ENCODE peak calls at places on chromosomes 11 and 22, in four cellular contexts. T is IMR-90, N is neuronal stem cell, R is mesendoderm. J is an unnamed sample.

GRCh38 chr11:113023986-113024385 is 62.8 kb downstream of the NCAM1 start:
- DNase-seq in R (no peak), T (no peak), N (no peak), J (no peak)

GRCh38 chr22:38751422-38752346 is 4.1 kb downstream of the SUN2 start:
- DNase-seq in T (no peak), R (no peak), N (no peak), J (no peak)

GRCh38 chr11:9143726-9144125 is 52.3 kb upstream of the SCUBE2 start:
- DNase-seq in R (no peak), N (no peak), T (no peak), J (no peak)

GRCh38 chr11:44611687-44612437 is 46.4 kb downstream of the CD82 start:
- DNase-seq in N (no peak), R (peak; percentile 33), T (no peak), J (no peak)

GRCh38 chr11:79047356-79047755 is 393.5 kb downstream of the TENM4 start:
- DNase-seq in N (no peak), T (no peak), R (no peak), J (no peak)

GRCh38 chr11:118434553-118435232 is 1.6 kb upstream of the KMT2A start:
- DNase-seq in R (peak; percentile 83), N (peak; percentile 71), T (peak; percentile 40), J (peak; percentile 74)

GRCh38 chr22:41535244-41535643 is 9.0 kb downstream of the POLR3H start:
- DNase-seq in T (no peak), N (no peak), R (peak; percentile 67), J (peak; percentile 67)

GRCh38 chr11:48103621-48104561 is 112.7 kb upstream of the OR4B1 start:
- DNase-seq in T (peak; percentile 13), N (no peak), R (no peak), J (no peak)

GRCh38 chr11:56740886-56741285 is 7.6 kb downstream of the OR9G4 start:
- DNase-seq in N (no peak), R (no peak), T (no peak), J (no peak)

GRCh38 chr22:26718905-26719304 is 61.5 kb downstream of the MIAT start:
- DNase-seq in R (no peak), T (peak; percentile 91), N (no peak), J (no peak)

GRCh38 chr11:100612766-100613165 is 74.3 kb upstream of the ARHGAP42 start:
- DNase-seq in R (no peak), T (no peak), N (no peak), J (no peak)

GRCh38 chr22:35972559-35972958 is 56.1 kb downstream of the RBFOX2 start:
- DNase-seq in N (no peak), R (no peak), T (no peak), J (no peak)

GRCh38 chr11:7668464-7668863 is 4.8 kb downstream of the CYB5R2 start:
- DNase-seq in R (no peak), N (no peak), T (no peak), J (no peak)

GRCh38 chr11:85682330-85683305 is 3.4 kb downstream of the CCDC89 start:
- DNase-seq in R (no peak), N (no peak), T (peak; percentile 47), J (no peak)

GRCh38 chr22:35620624-35621245 is 3.6 kb upstream of the MB start:
- DNase-seq in R (peak; percentile 75), T (peak; percentile 36), N (no peak), J (no peak)

GRCh38 chr11:1296287-1296686 is 13.1 kb downstream of the TOLLIP start:
- DNase-seq in T (no peak), N (no peak), R (no peak), J (no peak)

GRCh38 chr11:18358646-18359045 is 35.7 kb upstream of the LDHA start:
- DNase-seq in R (no peak), T (no peak), N (no peak), J (no peak)

GRCh38 chr22:37240240-37240940 is 3.7 kb downstream of the RAC2 start:
- DNase-seq in T (no peak), N (no peak), R (no peak), J (no peak)
- H3K4me1 ChIP-seq in T (peaks cover 14% of the 10 kb centered on the region), N (peaks cover 10% of the 10 kb centered on the region), R (peaks cover 5% of the 10 kb centered on the region), J (no peaks in the 10 kb centered on the region)

DNA sequence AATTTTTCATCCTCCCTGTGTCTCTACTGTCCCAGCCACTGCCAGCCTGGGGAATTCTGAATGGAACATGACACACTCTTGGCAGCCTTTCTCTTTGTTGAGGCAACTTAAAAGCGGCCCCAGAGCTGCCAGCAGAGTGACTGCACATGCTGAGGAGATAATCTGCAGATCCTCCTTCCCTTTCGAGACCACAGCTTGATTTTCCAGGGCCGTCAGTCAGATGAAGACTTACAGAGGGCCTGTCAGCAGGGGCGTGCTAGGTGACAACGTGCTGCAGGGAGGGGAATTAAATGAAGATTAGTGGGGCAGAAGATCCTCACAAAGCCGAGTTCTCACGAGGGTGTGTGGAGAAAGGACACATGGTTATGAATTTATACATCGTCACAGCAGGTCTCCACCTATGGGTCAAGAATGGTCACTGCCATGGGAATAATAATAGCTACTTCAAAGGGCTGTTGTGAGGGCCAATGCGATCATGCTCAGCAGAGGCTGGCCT is 193.5 kb upstream of the PITPNB start:
- DNase-seq in N (peak; percentile 58), R (peak; percentile 89), T (peak; percentile 43), J (peak; percentile 40)
- H3K9ac ChIP-seq in N (no peak overlapping the region), R (no peak overlapping the region), T (no peak overlapping the region), J (no peak overlapping the region)

GRCh38 chr22:44132724-44133123 is 48.0 kb upstream of the PARVG start:
- DNase-seq in N (no peak), T (no peak), R (peak; percentile 49), J (peak; percentile 63)

GRCh38 chr22:44131989-44132685 is 48.6 kb upstream of the PARVG start:
- DNase-seq in T (no peak), R (no peak), N (no peak), J (no peak)

GRCh38 chr22:44136112-44136511 is 44.6 kb upstream of the PARVG start:
- DNase-seq in R (no peak), T (no peak), N (no peak), J (no peak)

GRCh38 chr22:44133161-44133560 is 47.6 kb upstream of the PARVG start:
- DNase-seq in R (no peak), T (no peak), N (no peak), J (no peak)

GRCh38 chr22:44133901-44134511 is 46.7 kb upstream of the PARVG start:
- DNase-seq in N (no peak), R (no peak), T (no peak), J (no peak)
- H4K8ac ChIP-seq in N (no peak overlapping the region), R (no peak overlapping the region), T (no peak overlapping the region), J (no peak overlapping the region)

DNA sequence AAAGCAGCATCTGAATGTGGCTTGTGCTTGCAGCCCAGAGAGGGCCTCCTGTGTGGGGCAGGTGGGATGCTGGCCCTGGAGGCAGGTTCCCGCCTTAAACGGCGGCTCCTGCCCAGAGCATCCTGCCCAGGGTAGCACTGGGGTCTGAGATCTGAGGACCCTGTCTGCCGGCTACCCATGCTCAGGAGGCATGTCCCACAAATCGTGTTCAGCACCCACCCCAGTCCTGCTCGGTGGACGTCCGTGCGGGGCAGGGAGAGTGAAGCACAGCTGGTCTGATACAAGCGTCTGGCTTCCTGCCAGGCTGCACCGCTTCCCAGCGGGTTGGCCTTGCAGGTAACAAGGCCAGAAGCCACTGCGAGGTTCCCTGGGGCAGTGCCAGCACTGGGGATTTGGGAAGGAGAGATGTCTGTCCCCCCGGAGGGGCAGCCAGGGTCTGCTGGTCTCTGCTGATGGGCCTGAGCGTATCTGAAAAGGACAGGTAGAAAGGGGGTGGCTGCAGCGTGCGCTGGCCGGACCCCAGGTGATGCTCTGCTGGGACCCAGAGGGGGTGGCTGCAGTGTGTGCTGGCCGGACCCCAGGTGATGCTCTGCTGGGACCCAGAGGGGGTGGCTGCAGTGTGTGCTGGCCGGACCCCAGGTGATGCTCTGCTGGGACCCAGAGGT is 3.6 kb downstream of the TRABD start:
- DNase-seq in R (no peak), N (no peak), T (no peak), J (no peak)
- H3K4me1 ChIP-seq in R (peaks cover 2% of the 10 kb centered on the region), N (peaks cover 11% of the 10 kb centered on the region), T (peaks cover 23% of the 10 kb centered on the region), J (no peaks in the 10 kb centered on the region)

GRCh38 chr11:77471520-77472234 is 2.2 kb downstream of the PAK1 start:
- DNase-seq in N (no peak), T (no peak), R (peak; percentile 54), J (no peak)
- H3K9ac ChIP-seq in N (no peak overlapping the region), T (no peak overlapping the region), R (peak overlapping the region; percentile 96), J (peak overlapping the region; percentile 86)

GRCh38 chr22:37021710-37022482 is 2.4 kb downstream of the MPST start:
- DNase-seq in R (no peak), T (peak; percentile 34), N (peak; percentile 51), J (no peak)

GRCh38 chr22:37021041-37021440 is 1.5 kb downstream of the MPST start:
- DNase-seq in T (no peak), N (no peak), R (no peak), J (no peak)

GRCh38 chr22:37019309-37020191 is at the start of the genes MPST and TST:
- DNase-seq in T (peak; percentile 61), N (peak; percentile 75), R (peak; percentile 77), J (peak; percentile 74)

GRCh38 chr22:37018815-37019308 is 385 bp downstream of the TST start:
- DNase-seq in T (peak; percentile 55), R (peak; percentile 72), N (peak; percentile 40), J (peak; percentile 65)

GRCh38 chr22:37020192-37020479 is 594 bp downstream of the MPST start:
- DNase-seq in R (peak; percentile 48), T (peak; percentile 47), N (no peak), J (no peak)
- H4K8ac ChIP-seq in R (no peak overlapping the region), T (peak overlapping the region; percentile 75), N (no peak overlapping the region), J (no peak overlapping the region)

J was measured in H9.